ENCODE peak calls at places on chromosomes 16 and 17, in four cellular contexts. Y is K562, S is H1, P is HepG2. W is an unnamed sample.

GRCh38 chr17:77458202-77459017 is 317.6 kb downstream of the SEC14L1 start:
- DNase-seq in Y (no peak), S (no peak), P (no peak), W (no peak)

GRCh38 chr16:78040396-78040795 is 18.0 kb downstream of the CLEC3A start:
- DNase-seq in Y (no peak), S (no peak), P (no peak), W (no peak)

GRCh38 chr17:55273579-55274370 is 9.0 kb downstream of the HLF start:
- DNase-seq in Y (no peak), S (no peak), P (no peak), W (no peak)

GRCh38 chr16:81996664-81997529 is 14.4 kb downstream of the SDR42E1 start:
- DNase-seq in Y (peak; percentile 41), S (no peak), P (peak; percentile 52), W (peak; percentile 60)

GRCh38 chr17:7177954-7178477 is 1.2 kb downstream of the ASGR1 start:
- DNase-seq in Y (no peak), S (no peak), P (peak; percentile 65), W (no peak)

GRCh38 chr17:72501404-72502110 is 380.7 kb downstream of the SOX9 start:
- DNase-seq in Y (no peak), S (no peak), P (peak; percentile 89), W (no peak)

GRCh38 chr16:11181889-11182279 is 74.1 kb downstream of the SOCS1 start:
- DNase-seq in Y (no peak), S (no peak), P (no peak), W (no peak)

GRCh38 chr17:19975601-19976000 is 2.0 kb downstream of the AKAP10 start:
- DNase-seq in Y (no peak), S (no peak), P (no peak), W (no peak)

GRCh38 chr17:37179893-37180292 is 195.9 kb upstream of the C17orf78 start:
- DNase-seq in Y (no peak), S (no peak), P (no peak), W (peak; percentile 10)

GRCh38 chr17:49851387-49852291 is 3.8 kb upstream of the TAC4 start:
- DNase-seq in Y (peak; percentile 74), S (no peak), P (peak; percentile 56), W (no peak)

GRCh38 chr17:5911919-5912318 is 158.3 kb upstream of the WSCD1 start:
- DNase-seq in Y (no peak), S (no peak), P (no peak), W (no peak)

GRCh38 chr17:50618300-50618699 is 16.4 kb upstream of the ABCC3 start:
- DNase-seq in Y (no peak), S (no peak), P (no peak), W (no peak)

GRCh38 chr17:7656958-7657715 is 6.4 kb downstream of the ATP1B2 start:
- DNase-seq in Y (peak; percentile 3), S (peak; percentile 88), P (no peak), W (no peak)

GRCh38 chr17:5557990-5558389 is 26.3 kb downstream of the NLRP1 start:
- DNase-seq in Y (no peak), S (no peak), P (no peak), W (no peak)

DNA sequence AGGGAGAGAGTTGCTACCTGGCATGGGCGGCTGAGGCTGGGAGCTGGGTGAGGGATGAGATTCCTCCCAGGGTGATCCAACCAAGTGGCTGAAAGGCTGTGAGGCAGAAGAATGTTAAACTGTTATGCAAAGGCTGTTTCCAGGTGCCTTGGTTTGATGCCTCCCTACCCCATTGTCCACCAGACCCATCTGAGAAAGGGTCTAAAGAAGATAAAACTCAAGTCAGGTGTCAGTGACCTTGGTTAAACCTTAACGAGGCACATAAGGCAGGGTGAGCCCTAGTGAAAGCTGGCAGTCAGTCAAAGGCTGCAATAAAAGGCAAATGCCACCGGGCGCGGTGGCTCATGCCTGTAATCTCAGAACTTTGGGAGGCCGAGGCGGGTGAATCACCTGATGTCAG is 23.8 kb downstream of the LDHD start:
- DNase-seq in Y (no peak), S (no peak), P (no peak), W (no peak)
- TF ChIP-seq SIN3A in Y (no peak), S (no peak), P (no peak), W (no peak)

GRCh38 chr17:17751489-17751995 is 70.3 kb downstream of the RAI1 start:
- DNase-seq in Y (peak; percentile 24), S (no peak), P (no peak), W (no peak)

GRCh38 chr17:17748604-17749003 is 67.3 kb downstream of the RAI1 start:
- DNase-seq in Y (no peak), S (no peak), P (no peak), W (no peak)

GRCh38 chr17:17750881-17751280 is 69.6 kb downstream of the RAI1 start:
- DNase-seq in Y (no peak), S (no peak), P (no peak), W (no peak)

GRCh38 chr17:17749025-17749772 is 67.9 kb downstream of the RAI1 start:
- DNase-seq in Y (no peak), S (no peak), P (no peak), W (no peak)

GRCh38 chr17:17749921-17750320 is 68.7 kb downstream of the RAI1 start:
- DNase-seq in Y (peak; percentile 69), S (peak; percentile 69), P (peak; percentile 36), W (peak; percentile 42)
- TF ChIP-seq FOSL1 in Y (no peak), S (no peak), P (no peak), W (no peak)

GRCh38 chr17:76083536-76083935 is 4.6 kb downstream of the ZACN start:
- DNase-seq in Y (no peak), S (no peak), P (no peak), W (no peak)

GRCh38 chr17:76087531-76087930 is 8.5 kb downstream of the ZACN start:
- DNase-seq in Y (no peak), S (no peak), P (no peak), W (no peak)

GRCh38 chr17:76085731-76086366 is 6.9 kb downstream of the ZACN start:
- DNase-seq in Y (no peak), S (no peak), P (no peak), W (no peak)

GRCh38 chr17:76086384-76086783 is 7.4 kb downstream of the ZACN start:
- DNase-seq in Y (no peak), S (no peak), P (no peak), W (no peak)

DNA sequence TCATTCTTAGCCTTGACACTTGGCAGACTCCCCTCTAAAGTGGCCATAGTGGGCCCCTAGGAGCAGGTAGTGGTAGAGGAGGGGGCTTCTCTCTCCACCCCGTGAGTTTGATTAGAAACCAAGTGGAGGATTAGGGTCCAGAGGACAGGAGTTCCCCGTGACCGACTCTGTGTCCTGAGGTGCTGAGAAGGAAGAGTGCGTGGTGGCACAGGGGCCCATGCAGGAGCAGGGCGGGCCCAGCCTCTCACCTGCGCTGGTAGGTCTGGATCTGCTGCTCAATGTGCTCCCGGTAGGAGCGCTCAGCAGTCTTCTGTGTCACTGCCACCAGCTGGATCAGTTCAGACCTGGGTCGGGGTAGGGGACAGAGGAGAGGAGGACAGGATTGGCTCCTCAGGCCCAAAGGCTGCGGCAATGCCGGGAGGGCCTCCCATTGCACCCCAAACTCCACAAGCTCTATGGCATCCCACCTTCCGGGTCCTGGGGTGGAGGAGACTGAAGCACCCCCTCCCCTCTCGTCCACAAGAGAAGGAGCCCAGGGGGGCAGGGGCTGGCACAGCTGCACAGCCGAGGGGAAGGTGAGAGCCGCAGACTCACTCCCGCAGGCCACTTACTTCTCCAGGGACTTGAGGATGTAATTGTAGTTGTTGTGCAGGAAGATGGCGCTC is 6.2 kb downstream of the ZACN start:
- DNase-seq in Y (no peak), S (no peak), P (no peak), W (no peak)
- TF ChIP-seq CEBPB in Y (no peak), S (no peak), P (no peak), W (no peak)

GRCh38 chr16:19174478-19174877 is 6.4 kb downstream of the SYT17 start:
- DNase-seq in Y (no peak), S (no peak), P (no peak), W (no peak)
- TF ChIP-seq SIN3A in Y (no peak), S (no peak), P (no peak), W (no peak)